ENCODE peak calls at places on chromosomes 7 and 10, in seven cellular contexts. M, C, D, O, W, J and A are unnamed samples.

GRCh38 chr10:127997937-127998336 is 91.0 kb downstream of the PTPRE start:
- DNase-seq in M (no peak), J (no peak), W (peak), C (no peak), D (no peak), O (no peak), A (no peak)

GRCh38 chr10:4434536-4435071 is 391.4 kb upstream of the AKR1E2 start:
- DNase-seq in D (no peak), M (no peak), J (no peak), O (no peak), C (no peak), W (no peak), A (no peak)

GRCh38 chr10:96306516-96306915 is 2.3 kb downstream of the DNTT start:
- DNase-seq in J (no peak), O (no peak), C (no peak), D (no peak), M (no peak), W (no peak), A (no peak)

GRCh38 chr10:8454357-8454756 is 399.9 kb downstream of the GATA3 start:
- DNase-seq in C (no peak), D (no peak), W (no peak), M (no peak), J (no peak), O (no peak), A (peak)

GRCh38 chr10:122499012-122499411 is 37.7 kb downstream of the HTRA1 start:
- DNase-seq in C (no peak), J (no peak), W (no peak), D (no peak), M (no peak), O (no peak), A (no peak)

GRCh38 chr7:44580945-44581344 is 1.1 kb downstream of the TMED4 start:
- DNase-seq in D (no peak), W (no peak), J (no peak), C (no peak), O (no peak), M (no peak), A (no peak)

GRCh38 chr7:2870471-2870941 is 26.4 kb upstream of the GNA12 start:
- DNase-seq in O (no peak), D (peak), J (no peak), M (peak), W (peak), C (no peak), A (peak)

GRCh38 chr7:80781561-80781979 is 137.3 kb downstream of the SEMA3C start:
- DNase-seq in C (no peak), O (no peak), J (no peak), M (peak), D (no peak), W (no peak), A (no peak)

GRCh38 chr10:127046975-127047877 is 142.0 kb downstream of the DOCK1 start:
- DNase-seq in W (no peak), O (no peak), M (no peak), D (no peak), J (no peak), C (no peak), A (no peak)

GRCh38 chr7:27739301-27739913 is 555 bp upstream of the TAX1BP1 start:
- DNase-seq in O (no peak), W (peak), D (peak), M (no peak), J (no peak), C (no peak), A (no peak)

GRCh38 chr7:70189261-70189660 is 591.0 kb downstream of the AUTS2 start:
- DNase-seq in W (no peak), D (no peak), J (no peak), C (no peak), O (no peak), M (no peak), A (no peak)
- TF ChIP-seq JUND in W (no peak), D (no peak), J (no peak), C (no peak), O (no peak), M (no peak), A (no peak)

DNA sequence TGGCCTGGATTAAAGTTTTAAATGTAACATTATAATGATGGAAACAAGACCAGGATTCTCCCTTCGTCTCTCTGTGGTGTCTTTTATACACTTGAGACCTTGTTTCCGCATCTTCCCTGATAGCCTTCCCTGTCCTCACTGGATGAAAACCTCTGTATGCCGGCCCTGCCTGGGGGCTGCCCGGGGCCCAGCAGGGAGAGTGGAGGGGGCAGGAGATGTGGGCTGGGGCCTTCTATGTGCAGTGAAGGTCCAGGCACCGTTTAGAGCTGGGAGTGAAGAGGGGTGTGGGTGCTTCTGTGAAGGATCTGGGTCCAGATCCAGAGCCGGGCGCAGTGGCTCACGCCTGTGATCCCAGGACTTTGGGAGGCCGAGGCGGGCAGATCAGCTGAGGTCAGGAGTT is 50.7 kb downstream of the UNCX start:
- DNase-seq in J (no peak), D (no peak), W (no peak), M (no peak), C (no peak), O (no peak), A (no peak)
- TF ChIP-seq JUND in J (no peak), D (no peak), W (no peak), M (no peak), C (no peak), O (no peak), A (no peak)

GRCh38 chr10:1358860-1359598 is 302.8 kb downstream of the WDR37 start:
- DNase-seq in D (no peak), M (no peak), O (no peak), C (no peak), W (no peak), J (no peak), A (peak)
- TF ChIP-seq JUND in D (no peak), M (no peak), O (no peak), C (no peak), W (no peak), J (no peak), A (peak)

DNA sequence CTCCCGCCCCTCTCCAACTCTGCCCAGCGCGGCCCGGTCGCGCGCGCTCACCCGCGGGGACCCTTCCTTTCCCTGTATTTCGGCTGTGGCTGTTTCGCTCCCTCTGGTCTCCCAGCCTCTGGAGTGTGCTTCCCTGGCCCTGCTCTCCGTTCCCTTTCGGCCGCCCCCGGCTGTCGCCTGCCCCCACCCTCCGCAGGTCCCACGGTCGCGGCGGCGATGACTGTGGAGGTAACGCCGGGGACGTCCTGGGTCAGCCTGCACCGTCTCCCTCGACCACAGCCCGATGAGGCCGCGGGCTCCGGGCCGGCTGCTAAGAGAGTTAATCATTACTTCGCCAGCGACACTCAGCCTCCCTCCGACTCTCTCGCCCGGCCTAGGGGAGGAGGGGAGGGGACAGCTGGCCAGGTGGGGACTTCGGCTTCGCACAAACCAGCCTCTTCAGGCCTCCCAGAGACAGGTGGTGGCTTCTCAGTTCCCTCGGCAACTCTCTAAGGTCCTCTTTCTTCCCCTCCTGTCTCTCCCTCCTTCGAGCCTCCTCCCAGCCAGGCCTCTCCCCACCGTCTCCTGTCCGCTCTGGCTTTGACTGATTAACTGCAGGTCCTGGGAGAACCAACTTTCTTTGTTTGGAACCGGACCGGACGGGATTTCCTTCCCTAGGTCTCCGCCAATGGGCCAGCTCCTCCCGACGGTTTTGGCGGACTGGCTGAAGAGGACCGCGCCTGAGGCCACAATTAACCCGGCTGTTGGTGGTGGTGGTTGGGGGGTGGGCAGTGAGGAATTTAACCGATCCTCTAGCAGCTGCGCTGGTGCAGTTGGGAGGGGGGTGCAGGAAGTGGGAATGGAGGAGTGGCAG is 5.6 kb upstream of the PAX2 start:
- DNase-seq in O (no peak), M (no peak), J (peak), C (no peak), D (no peak), W (peak), A (no peak)
- TF ChIP-seq JUND in O (no peak), M (no peak), J (no peak), C (no peak), D (no peak), W (no peak), A (no peak)

DNA sequence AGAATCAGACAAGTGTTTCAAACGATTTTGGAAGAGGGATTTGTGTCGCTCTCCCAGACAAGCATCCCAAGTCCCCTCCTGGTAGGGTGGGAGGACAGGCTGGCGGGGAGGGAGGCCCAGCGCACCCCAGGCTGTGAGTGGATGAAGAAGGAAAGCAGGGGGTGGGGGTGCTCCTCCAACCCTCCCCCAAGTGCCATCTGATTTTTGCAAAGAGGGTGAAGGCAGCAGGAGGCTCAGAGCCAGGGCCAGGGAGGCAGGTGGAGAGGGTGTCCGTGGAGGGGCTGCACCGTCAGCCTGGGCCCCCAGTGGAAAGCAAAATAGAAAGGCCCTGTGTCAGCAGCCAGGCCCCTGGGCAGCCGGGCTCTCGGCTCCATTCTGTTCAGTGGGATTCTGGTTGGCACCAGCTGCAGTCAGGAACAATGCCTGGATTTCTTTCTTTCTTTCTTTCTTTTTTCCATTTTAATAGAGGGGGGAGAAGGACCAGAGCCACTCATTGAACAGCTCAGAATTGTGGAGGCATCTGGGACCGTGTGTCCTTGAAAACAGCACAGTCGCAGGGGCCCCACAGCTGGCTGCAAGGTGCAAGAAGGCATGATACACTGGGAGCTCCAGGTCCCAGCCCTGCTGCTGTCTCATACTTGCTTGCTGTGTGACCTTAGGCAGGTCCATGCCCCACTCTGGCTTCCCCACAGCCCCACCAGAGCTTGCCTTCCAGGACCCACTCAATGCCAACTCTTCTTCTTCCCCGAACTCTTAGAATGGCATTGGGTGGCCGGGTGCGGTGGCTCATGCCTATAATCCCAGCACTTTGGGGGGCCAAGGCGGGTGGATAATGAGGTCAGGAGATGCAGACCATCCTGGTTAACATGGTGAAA is 7.1 kb upstream of the ZMIZ1 start:
- DNase-seq in C (no peak), D (no peak), W (no peak), J (no peak), O (no peak), M (no peak), A (no peak)
- TF ChIP-seq JUND in C (no peak), D (no peak), W (no peak), J (no peak), O (no peak), M (no peak), A (no peak)

DNA sequence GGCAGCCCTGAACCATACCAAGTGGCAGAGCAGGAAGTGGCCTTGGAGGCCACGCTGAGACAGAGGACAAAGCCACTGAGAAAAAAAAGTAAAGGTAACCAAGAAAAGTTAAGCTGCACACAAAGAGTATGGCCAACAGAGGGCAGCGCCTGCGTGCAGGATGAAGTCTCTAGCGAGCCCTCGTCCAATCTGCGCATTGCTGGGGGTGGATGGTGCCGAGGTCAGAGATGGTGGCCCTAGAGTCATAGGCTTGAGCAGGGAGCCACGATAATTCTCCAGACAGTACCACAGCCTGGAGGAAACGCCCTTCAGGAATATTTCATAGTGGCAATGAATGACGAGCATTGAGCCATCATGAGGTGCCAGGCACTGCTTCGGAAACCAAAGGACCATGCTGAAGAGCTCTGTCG is 9.7 kb downstream of the ATP6V0E2 start:
- DNase-seq in W (peak), D (peak), M (peak), J (peak), C (no peak), O (peak), A (no peak)
- TF ChIP-seq JUND in W (no peak), D (peak), M (no peak), J (no peak), C (no peak), O (peak), A (no peak)